ENCODE peak calls at places on chromosomes 4 and X, in nine cellular contexts. Q, Y, T, X, K, R, C, M and W are unnamed samples.

GRCh38 chr4:23279377-23279988 is 586.7 kb downstream of the GBA3 start:
- DNase-seq in X (no peak), R (no peak), T (no peak), M (no peak), Y (no peak), K (no peak), C (peak), Q (peak), W (peak)

GRCh38 chr4:8381814-8382581 is 58.5 kb downstream of the ACOX3 start:
- DNase-seq in T (no peak), C (no peak), Q (no peak), K (no peak), Y (no peak), R (no peak), X (no peak), M (peak), W (no peak)

GRCh38 chrX:46628406-46629371 is 55.1 kb downstream of the CHST7 start:
- DNase-seq in Q (peak), X (peak), C (no peak), M (no peak), T (no peak), Y (no peak), R (no peak), K (peak), W (peak)

GRCh38 chr4:80229590-80229989 is 32.3 kb downstream of the PRDM8 start:
- DNase-seq in Y (no peak), R (no peak), T (no peak), K (no peak), X (no peak), C (no peak), M (no peak), Q (no peak), W (no peak)

GRCh38 chr4:108249397-108249796 is 80.7 kb upstream of the LEF1 start:
- DNase-seq in K (no peak), X (no peak), Y (no peak), Q (no peak), R (no peak), M (no peak), C (no peak), T (no peak), W (no peak)

GRCh38 chr4:165726831-165727230 is 146.2 kb upstream of the TLL1 start:
- DNase-seq in C (peak), T (no peak), R (no peak), X (no peak), K (no peak), Y (no peak), Q (no peak), M (no peak), W (no peak)

GRCh38 chr4:54423066-54423465 is 194.0 kb downstream of the PDGFRA start:
- DNase-seq in K (no peak), Y (no peak), M (no peak), T (peak), Q (no peak), X (peak), R (no peak), C (peak), W (peak)

GRCh38 chr4:147547314-147548056 is 66.6 kb downstream of the EDNRA start:
- DNase-seq in Y (no peak), M (no peak), K (no peak), Q (peak), C (peak), T (no peak), R (no peak), X (peak), W (peak)

GRCh38 chr4:119136541-119136940 is 909 bp downstream of the MYOZ2 start:
- DNase-seq in C (no peak), R (no peak), K (no peak), Y (no peak), Q (no peak), T (no peak), M (no peak), X (no peak), W (peak)

GRCh38 chr4:142354041-142354440 is 492.1 kb downstream of the INPP4B start:
- DNase-seq in C (no peak), Q (no peak), R (no peak), K (peak), Y (no peak), M (no peak), T (no peak), X (no peak), W (no peak)

GRCh38 chrX:103101280-103102042 is 8.5 kb upstream of the NXF3 start:
- DNase-seq in T (no peak), C (no peak), X (no peak), Q (no peak), Y (no peak), K (no peak), R (no peak), M (no peak), W (peak)

GRCh38 chrX:54089191-54089590 is 44.9 kb upstream of the PHF8 start:
- DNase-seq in C (no peak), M (no peak), Q (no peak), T (no peak), K (no peak), X (no peak), R (no peak), Y (no peak), W (no peak)